ENCODE peak calls at places on chromosomes 5 and 9, in five cellular contexts. E is coronary artery, Y is foreskin fibroblast, K is body of pancreas, T is AG04450. R is an unnamed sample.

GRCh38 chr9:137235424-137236237 is 4.9 kb downstream of the SLC34A3 start:
- DNase-seq in E (no peak), Y (peak), T (no peak), K (no peak), R (no peak)

GRCh38 chr5:64074533-64074932 is 91.1 kb upstream of the RNF180 start:
- DNase-seq in Y (peak), K (no peak), T (no peak), E (no peak), R (peak)

GRCh38 chr9:7536310-7536939 is 263.2 kb downstream of the DMAC1 start:
- DNase-seq in E (no peak), T (peak), K (peak), Y (peak), R (peak)

GRCh38 chr9:123335227-123335985 is 20.6 kb upstream of the CRB2 start:
- DNase-seq in T (peak), E (no peak), Y (peak), K (peak), R (peak)

GRCh38 chr5:160048131-160048530 is 39.2 kb downstream of the TTC1 start:
- DNase-seq in Y (no peak), K (no peak), T (no peak), E (no peak), R (no peak)

GRCh38 chr9:121584421-121584820 is 67.0 kb upstream of the DAB2IP start:
- DNase-seq in E (no peak), T (no peak), Y (no peak), K (no peak), R (no peak)

GRCh38 chr9:88322906-88323566 is 65.2 kb upstream of the SPIN1 start:
- DNase-seq in E (no peak), K (no peak), Y (no peak), T (no peak), R (no peak)

GRCh38 chr9:108443741-108444140 is 412.0 kb downstream of the ACTL7B start:
- DNase-seq in Y (peak), E (no peak), K (no peak), T (peak), R (no peak)

GRCh38 chr5:77400645-77401044 is 91.5 kb downstream of the WDR41 start:
- DNase-seq in E (no peak), T (no peak), Y (peak), K (no peak), R (peak)

GRCh38 chr5:53151713-53152458 is 42.3 kb upstream of the MOCS2 start:
- DNase-seq in Y (peak), K (peak), E (no peak), T (peak), R (peak)

GRCh38 chr5:177527595-177527994 is 10.8 kb upstream of the DDX41 start:
- DNase-seq in K (no peak), Y (no peak), T (no peak), E (no peak), R (no peak)

GRCh38 chr9:112711050-112711689 is 6.7 kb downstream of the INIP start:
- DNase-seq in Y (peak), E (no peak), K (no peak), T (no peak), R (no peak)

GRCh38 chr5:60178101-60178500 is 284.6 kb upstream of the PDE4D start:
- DNase-seq in T (no peak), K (no peak), E (no peak), Y (peak), R (no peak)

GRCh38 chr9:91727316-91727861 is 222.6 kb downstream of the ROR2 start:
- DNase-seq in T (peak), E (no peak), K (peak), Y (peak), R (no peak)

GRCh38 chr9:133843751-133844373 is 105.7 kb upstream of the SARDH start:
- DNase-seq in Y (no peak), E (no peak), K (no peak), T (no peak), R (no peak)

GRCh38 chr9:84670106-84670800 is 724 bp downstream of the NTRK2 start:
- DNase-seq in Y (peak), E (peak), T (no peak), K (peak), R (no peak)

GRCh38 chr9:13726746-13727145 is 447.3 kb upstream of the MPDZ start:
- DNase-seq in E (no peak), K (no peak), T (no peak), Y (no peak), R (no peak)

GRCh38 chr5:133744030-133744645 is 131.8 kb upstream of the FSTL4 start:
- DNase-seq in Y (no peak), T (no peak), K (no peak), E (peak), R (no peak)

GRCh38 chr5:79031481-79031867 is 38.0 kb downstream of the DMGDH start:
- DNase-seq in K (no peak), T (no peak), E (no peak), Y (no peak), R (no peak)

GRCh38 chr9:90433398-90433890 is 209.2 kb downstream of the DIRAS2 start:
- DNase-seq in E (no peak), T (no peak), Y (no peak), K (peak), R (no peak)

GRCh38 chr9:103037508-103038477 is 42.7 kb downstream of the CYLC2 start:
- DNase-seq in K (no peak), T (no peak), Y (no peak), E (no peak), R (no peak)

GRCh38 chr9:81526587-81526986 is 162.8 kb downstream of the TLE1 start:
- DNase-seq in E (no peak), K (no peak), T (peak), Y (peak), R (peak)

GRCh38 chr5:37841223-37841622 is 1.4 kb upstream of the GDNF start:
- DNase-seq in Y (no peak), K (no peak), E (no peak), T (no peak), R (no peak)

GRCh38 chr5:178642351-178642909 is 15.6 kb upstream of the CLK4 start:
- DNase-seq in T (peak), Y (peak), E (peak), K (no peak), R (peak)

GRCh38 chr9:136855461-136856077 is 3.4 kb downstream of the MAMDC4 start:
- DNase-seq in E (peak), K (peak), Y (no peak), T (no peak), R (no peak)

GRCh38 chr5:138653502-138653901 is 78.3 kb upstream of the HSPA9 start:
- DNase-seq in K (no peak), Y (peak), T (no peak), E (no peak), R (no peak)
- TF ChIP-seq CTCF in K (no peak), Y (peak), T (peak), E (no peak), R (peak)

DNA sequence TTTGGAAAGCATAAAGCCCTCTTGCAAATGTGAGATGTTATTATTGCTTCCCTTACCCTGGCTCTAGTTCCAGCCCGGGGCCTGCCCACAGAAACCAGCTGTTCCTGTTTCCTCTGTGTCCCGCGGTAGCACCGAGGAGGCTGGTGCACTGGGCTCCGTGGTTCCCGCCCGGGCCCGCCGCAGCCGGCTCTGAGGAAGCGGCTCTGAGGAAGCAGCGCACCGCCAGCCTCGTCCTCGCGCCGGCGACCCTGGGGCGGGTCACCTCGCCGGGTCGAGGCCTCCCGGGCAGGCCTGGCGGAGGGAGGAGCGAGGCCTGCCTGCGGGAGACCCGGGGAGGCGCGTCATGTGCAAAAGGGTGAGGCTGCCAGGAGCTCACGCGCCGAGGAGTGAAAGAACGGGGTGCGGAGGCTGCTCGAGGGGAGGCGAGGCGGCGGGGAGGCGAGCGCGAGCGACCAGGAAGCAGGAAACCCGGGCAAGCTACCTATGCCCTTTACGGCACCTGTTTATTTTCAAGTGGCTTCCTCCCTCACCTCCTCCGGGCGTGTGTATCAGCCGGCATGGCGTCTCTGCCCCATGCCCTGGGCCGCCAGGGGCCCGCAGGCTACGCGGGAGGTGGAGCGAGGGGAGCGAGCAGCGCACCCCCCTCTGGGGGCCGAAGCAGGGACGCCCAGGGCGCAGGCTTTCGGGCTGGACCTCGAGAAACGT is 61.3 kb upstream of the MEGF10 start:
- DNase-seq in K (peak), T (no peak), Y (peak), E (no peak), R (no peak)
- H3K4me3 ChIP-seq in K (peak), T (peak), Y (peak), E (peak), R (peak)

DNA sequence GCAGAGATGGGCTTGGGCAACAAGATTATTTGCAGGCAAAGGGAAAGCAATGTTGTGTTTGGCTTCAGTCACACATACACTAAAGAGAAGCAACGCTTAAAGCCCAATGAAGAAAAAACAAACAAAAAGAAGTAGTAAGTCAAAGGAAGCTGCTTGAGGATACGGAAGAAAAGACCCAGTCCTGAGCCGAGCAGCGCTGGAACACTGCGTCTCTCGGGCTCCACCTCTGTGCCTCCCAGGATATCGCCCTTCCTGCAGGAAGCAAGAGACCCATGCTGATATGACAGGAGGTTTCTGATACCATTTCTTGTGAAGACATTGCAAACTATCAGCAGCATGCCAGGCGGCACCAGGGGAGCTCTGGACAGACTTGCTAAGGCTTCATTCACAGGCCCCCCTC is 9.9 kb downstream of the GNAQ start:
- DNase-seq in K (no peak), T (no peak), Y (no peak), E (no peak), R (no peak)
- TF ChIP-seq CTCF in K (no peak), T (no peak), Y (no peak), E (no peak), R (no peak)

GRCh38 chr9:36402536-36402935 is 2.5 kb upstream of the RNF38 start:
- DNase-seq in K (no peak), Y (no peak), T (no peak), E (no peak), R (no peak)

GRCh38 chr9:36401179-36401740 is 1.2 kb upstream of the RNF38 start:
- DNase-seq in K (peak), T (no peak), E (no peak), Y (peak), R (no peak)

GRCh38 chr9:36399980-36400331 is at the start of gene RNF38:
- DNase-seq in E (no peak), T (no peak), K (no peak), Y (no peak), R (no peak)

GRCh38 chr9:36400332-36401178 is 486 bp upstream of the RNF38 start:
- DNase-seq in T (no peak), Y (peak), E (peak), K (peak), R (no peak)

GRCh38 chr9:36401897-36402480 is 1.9 kb upstream of the RNF38 start:
- DNase-seq in T (no peak), K (no peak), Y (no peak), E (no peak), R (no peak)
- H3K4me3 ChIP-seq in T (no peak), K (no peak), Y (no peak), E (peak), R (no peak)

GRCh38 chr9:2663886-2664674 is 42.5 kb downstream of the VLDLR start:
- DNase-seq in T (no peak), Y (peak), E (no peak), K (no peak), R (no peak)
- TF ChIP-seq CTCF in T (no peak), Y (no peak), E (no peak), K (no peak), R (no peak)

GRCh38 chr5:27475063-27475462 is 436.7 kb upstream of the CDH9 start:
- DNase-seq in T (no peak), E (no peak), K (no peak), Y (no peak), R (no peak)

GRCh38 chr5:27474054-27474323 is 435.6 kb upstream of the CDH9 start:
- DNase-seq in T (no peak), Y (no peak), E (no peak), K (no peak), R (no peak)

GRCh38 chr5:27477550-27477949 is 439.2 kb upstream of the CDH9 start:
- DNase-seq in E (no peak), T (no peak), Y (no peak), K (no peak), R (no peak)

GRCh38 chr5:27474395-27474794 is 436.0 kb upstream of the CDH9 start:
- DNase-seq in K (no peak), E (no peak), T (no peak), Y (no peak), R (no peak)

DNA sequence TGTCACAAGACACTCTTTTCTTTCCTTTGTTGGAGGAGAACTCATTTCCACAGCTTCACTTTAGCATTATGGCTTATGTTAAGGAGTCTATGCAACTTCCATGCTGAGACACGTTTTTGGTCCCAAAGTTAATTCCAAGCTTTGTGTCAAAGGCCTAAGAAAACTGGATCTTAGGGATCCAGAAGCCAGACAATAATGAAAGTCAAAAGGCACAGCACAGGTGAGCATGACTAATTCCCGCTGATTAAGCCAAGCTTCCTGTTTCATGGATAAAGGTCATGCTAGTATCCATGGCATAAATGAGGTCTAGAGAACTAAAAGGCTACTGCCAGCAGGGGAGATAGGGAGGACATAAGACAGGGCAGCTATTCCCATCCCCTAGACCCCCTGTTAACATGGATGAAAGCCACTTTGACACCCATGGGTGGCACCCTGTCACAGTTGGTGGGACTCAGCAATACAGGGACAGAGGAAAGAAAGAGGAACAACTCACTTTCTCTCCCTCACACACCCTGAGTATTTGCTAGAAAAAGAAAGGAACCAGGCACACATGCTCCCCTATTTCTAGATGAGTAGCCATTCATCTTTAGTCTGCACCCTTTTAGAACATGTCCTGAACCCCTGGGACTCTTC is 438.1 kb upstream of the CDH9 start:
- DNase-seq in K (no peak), Y (no peak), T (no peak), E (no peak), R (no peak)
- H3K4me3 ChIP-seq in K (no peak), Y (no peak), T (no peak), E (no peak), R (no peak)

DNA sequence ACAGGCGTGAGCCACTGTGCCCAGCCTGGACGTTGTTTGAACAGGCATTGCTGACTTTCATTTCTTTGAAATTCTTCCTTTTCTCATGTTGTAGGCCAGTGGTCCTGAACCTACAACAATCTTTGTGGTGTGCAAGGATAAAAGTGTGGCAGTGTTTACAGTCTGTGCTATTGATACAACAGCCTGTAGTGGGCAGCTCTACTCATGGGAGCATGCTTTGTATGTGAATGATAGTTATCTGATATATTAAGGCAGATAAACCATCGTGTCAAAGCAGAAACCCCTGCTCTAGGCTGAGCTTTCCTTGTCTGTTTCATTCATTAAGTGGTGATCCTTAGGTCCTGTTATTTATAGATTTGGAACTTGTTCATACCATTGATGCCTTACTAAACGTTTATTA is 42.6 kb downstream of the CSNK1G3 start:
- DNase-seq in E (no peak), Y (no peak), K (no peak), T (no peak), R (no peak)
- TF ChIP-seq CTCF in E (no peak), Y (no peak), K (no peak), T (peak), R (no peak)

GRCh38 chr9:130780415-130780814 is 54.6 kb upstream of the ABL1 start:
- DNase-seq in K (no peak), E (no peak), T (no peak), Y (no peak), R (no peak)
- H3K4me3 ChIP-seq in K (no peak), E (peak), T (peak), Y (peak), R (peak)